ENCODE peak calls at places on chromosomes 4 and X, in five cellular contexts. One of them, this sample, is unnamed. For H3K4me1, the result is how much of the 10 kb centered on the place peaks cover.

GRCh38 chr4:8585186-8585585 is 5.0 kb downstream of the GPR78 start:
- ATAC-seq in upper lobe of left lung: no peak
- ATAC-seq in HCT116: peak
- ATAC-seq in K562: peak
- ATAC-seq in HepG2: peak
- ATAC-seq in this sample: no peak

GRCh38 chr4:42708625-42709024 is 51.7 kb upstream of the ATP8A1 start:
- ATAC-seq in K562: no peak
- ATAC-seq in upper lobe of left lung: peak
- ATAC-seq in HepG2: no peak
- ATAC-seq in HCT116: no peak
- ATAC-seq in this sample: no peak

GRCh38 chr4:168564024-168564423 is 67.2 kb downstream of the PALLD start:
- ATAC-seq in HepG2: no peak
- ATAC-seq in HCT116: no peak
- ATAC-seq in upper lobe of left lung: no peak
- ATAC-seq in K562: no peak
- ATAC-seq in this sample: no peak

GRCh38 chr4:140602714-140603113 is 34.0 kb upstream of the UCP1 start:
- ATAC-seq in HepG2: no peak
- ATAC-seq in K562: no peak
- ATAC-seq in HCT116: no peak
- ATAC-seq in upper lobe of left lung: no peak
- ATAC-seq in this sample: no peak

GRCh38 chr4:124030038-124030638 is 633.5 kb downstream of the SPRY1 start:
- ATAC-seq in upper lobe of left lung: peak
- ATAC-seq in HCT116: no peak
- ATAC-seq in K562: no peak
- ATAC-seq in HepG2: no peak
- ATAC-seq in this sample: peak

GRCh38 chr4:121219222-121219621 is 55.1 kb upstream of the TNIP3 start:
- ATAC-seq in HepG2: no peak
- ATAC-seq in upper lobe of left lung: no peak
- ATAC-seq in HCT116: no peak
- ATAC-seq in K562: no peak
- ATAC-seq in this sample: no peak

GRCh38 chr4:118814054-118814453 is 21.9 kb downstream of the SEC24D start:
- ATAC-seq in K562: no peak
- ATAC-seq in HCT116: no peak
- ATAC-seq in HepG2: no peak
- ATAC-seq in upper lobe of left lung: no peak
- ATAC-seq in this sample: no peak

GRCh38 chrX:128287693-128288092 is 235.5 kb upstream of the ACTRT1 start:
- ATAC-seq in K562: no peak
- ATAC-seq in HCT116: no peak
- ATAC-seq in upper lobe of left lung: no peak
- ATAC-seq in HepG2: no peak
- ATAC-seq in this sample: no peak

GRCh38 chr4:94561249-94562024 is 109.7 kb downstream of the PDLIM5 start:
- ATAC-seq in upper lobe of left lung: peak
- ATAC-seq in K562: no peak
- ATAC-seq in HCT116: no peak
- ATAC-seq in HepG2: no peak
- ATAC-seq in this sample: peak

GRCh38 chr4:151087467-151087866 is 12.0 kb upstream of the RPS3A start:
- ATAC-seq in HCT116: no peak
- ATAC-seq in HepG2: no peak
- ATAC-seq in upper lobe of left lung: no peak
- ATAC-seq in K562: no peak
- ATAC-seq in this sample: no peak

GRCh38 chr4:135185256-135185655 is 983.7 kb upstream of the PABPC4L start:
- ATAC-seq in K562: no peak
- ATAC-seq in HepG2: no peak
- ATAC-seq in upper lobe of left lung: no peak
- ATAC-seq in HCT116: no peak
- ATAC-seq in this sample: no peak

DNA sequence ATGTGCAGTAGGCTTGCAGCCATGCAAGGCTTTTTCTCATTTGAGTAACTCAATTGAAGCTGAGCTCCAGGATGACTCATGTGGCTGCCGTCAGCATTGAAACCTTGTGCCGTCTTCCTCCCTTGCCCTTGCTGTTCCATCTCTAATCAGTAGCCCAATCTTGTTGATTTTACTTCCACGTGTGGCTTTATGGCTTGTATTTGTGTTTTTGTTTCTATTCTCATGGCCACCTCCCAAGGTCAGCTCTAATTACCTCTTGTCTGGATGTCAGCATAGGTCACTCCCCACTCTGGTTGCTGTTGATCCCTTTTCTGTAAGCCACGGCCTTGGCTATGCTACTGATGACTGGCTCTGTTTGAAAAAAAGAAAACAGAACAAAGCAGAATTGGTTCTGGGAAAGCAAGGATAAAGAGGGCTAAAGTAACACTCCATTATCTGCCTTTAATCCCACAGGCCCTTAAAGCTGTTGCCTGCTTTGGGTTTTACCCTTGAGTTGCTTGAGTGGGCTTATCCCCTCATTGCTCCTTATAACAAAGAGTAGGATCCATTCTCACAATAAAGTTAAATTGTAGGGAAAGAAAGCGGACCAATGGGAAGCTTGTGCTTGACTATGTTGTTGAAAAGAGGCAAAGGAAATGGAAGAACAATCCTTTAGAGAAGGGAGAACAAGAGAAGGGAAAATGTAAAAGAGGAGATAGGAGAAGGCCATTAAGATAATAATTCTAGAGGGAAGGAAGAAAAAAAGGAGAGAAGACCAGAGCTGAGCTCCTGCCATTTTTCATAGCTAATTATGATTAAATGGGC is 173.9 kb upstream of the PGRMC2 start:
- ATAC-seq in K562: peak
- ATAC-seq in HCT116: no peak
- ATAC-seq in HepG2: no peak
- ATAC-seq in upper lobe of left lung: peak
- ATAC-seq in this sample: peak
- TF ChIP-seq POLR2AphosphoS5 in K562: no peak
- TF ChIP-seq POLR2AphosphoS5 in HCT116: no peak
- TF ChIP-seq POLR2AphosphoS5 in HepG2: no peak
- TF ChIP-seq POLR2AphosphoS5 in upper lobe of left lung: no peak
- TF ChIP-seq POLR2AphosphoS5 in this sample: no peak

GRCh38 chr4:5052726-5053425 is 1.6 kb downstream of the STK32B start:
- ATAC-seq in HCT116: no peak
- ATAC-seq in upper lobe of left lung: no peak
- ATAC-seq in K562: no peak
- ATAC-seq in HepG2: no peak
- ATAC-seq in this sample: no peak
- TF ChIP-seq POLR2A in HCT116: no peak
- TF ChIP-seq POLR2A in upper lobe of left lung: no peak
- TF ChIP-seq POLR2A in K562: no peak
- TF ChIP-seq POLR2A in HepG2: no peak
- TF ChIP-seq POLR2A in this sample: no peak

GRCh38 chr4:99875073-99875472 is 19.2 kb downstream of the LAMTOR3 start:
- ATAC-seq in K562: no peak
- ATAC-seq in upper lobe of left lung: no peak
- ATAC-seq in HCT116: no peak
- ATAC-seq in HepG2: no peak
- ATAC-seq in this sample: no peak

GRCh38 chr4:99878604-99879003 is 15.6 kb downstream of the LAMTOR3 start:
- ATAC-seq in K562: no peak
- ATAC-seq in HepG2: no peak
- ATAC-seq in HCT116: no peak
- ATAC-seq in upper lobe of left lung: no peak
- ATAC-seq in this sample: no peak

GRCh38 chr4:99876946-99877345 is 17.3 kb downstream of the LAMTOR3 start:
- ATAC-seq in HCT116: no peak
- ATAC-seq in HepG2: no peak
- ATAC-seq in upper lobe of left lung: no peak
- ATAC-seq in K562: no peak
- ATAC-seq in this sample: no peak

GRCh38 chr4:99885063-99885664 is 9.1 kb downstream of the LAMTOR3 start:
- ATAC-seq in K562: peak
- ATAC-seq in HepG2: no peak
- ATAC-seq in HCT116: no peak
- ATAC-seq in upper lobe of left lung: no peak
- ATAC-seq in this sample: no peak

GRCh38 chr4:99879458-99879857 is 14.8 kb downstream of the LAMTOR3 start:
- ATAC-seq in upper lobe of left lung: no peak
- ATAC-seq in HepG2: no peak
- ATAC-seq in K562: no peak
- ATAC-seq in HCT116: no peak
- ATAC-seq in this sample: no peak
- H3K4me1 ChIP-seq in upper lobe of left lung: under half
- H3K4me1 ChIP-seq in HepG2: under half
- H3K4me1 ChIP-seq in K562: under half
- H3K4me1 ChIP-seq in HCT116: under half
- H3K4me1 ChIP-seq in this sample: under half

GRCh38 chrX:23465985-23466384 is 131.3 kb downstream of the PTCHD1 start:
- ATAC-seq in HepG2: no peak
- ATAC-seq in HCT116: no peak
- ATAC-seq in K562: no peak
- ATAC-seq in upper lobe of left lung: no peak
- ATAC-seq in this sample: no peak
- TF ChIP-seq POLR2AphosphoS5 in HepG2: no peak
- TF ChIP-seq POLR2AphosphoS5 in HCT116: no peak
- TF ChIP-seq POLR2AphosphoS5 in K562: no peak
- TF ChIP-seq POLR2AphosphoS5 in upper lobe of left lung: no peak
- TF ChIP-seq POLR2AphosphoS5 in this sample: no peak

GRCh38 chr4:54064317-54065275 is at the start of gene CHIC2:
- ATAC-seq in K562: peak
- ATAC-seq in HCT116: peak
- ATAC-seq in HepG2: peak
- ATAC-seq in upper lobe of left lung: peak
- ATAC-seq in this sample: peak
- TF ChIP-seq POLR2A in K562: peak
- TF ChIP-seq POLR2A in HCT116: peak
- TF ChIP-seq POLR2A in HepG2: peak
- TF ChIP-seq POLR2A in upper lobe of left lung: peak
- TF ChIP-seq POLR2A in this sample: peak